ENCODE peak calls at places on chromosomes 12 and 14, in eight cellular contexts. E, X, Y, M, I, W, U and B are unnamed samples.

GRCh38 chr14:92969470-92970232 is 46.7 kb downstream of the CHGA start:
- DNase-seq in E (no peak), X (no peak), Y (no peak), M (no peak), I (no peak), W (no peak), U (no peak), B (no peak)

GRCh38 chr14:67538501-67538900 is 5.4 kb downstream of the PLEKHH1 start:
- DNase-seq in E (no peak), X (no peak), Y (peak; percentile 70), M (no peak), I (no peak), W (no peak), U (no peak), B (peak; percentile 38)

GRCh38 chr14:80996049-80996901 is 40.9 kb downstream of the TSHR start:
- DNase-seq in E (peak; percentile 38), X (peak; percentile 23), Y (peak; percentile 35), M (peak; percentile 85), I (no peak), W (no peak), U (peak; percentile 79), B (peak; percentile 86)

GRCh38 chr12:24902521-24903304 is 46.2 kb downstream of the BCAT1 start:
- DNase-seq in E (peak; percentile 49), X (no peak), Y (no peak), M (no peak), I (no peak), W (peak; percentile 61), U (peak; percentile 62), B (no peak)

GRCh38 chr14:43356382-43356781 is 1150.7 kb downstream of the FSCB start:
- DNase-seq in E (no peak), X (no peak), Y (no peak), M (no peak), I (no peak), W (no peak), U (no peak), B (no peak)

GRCh38 chr12:95541436-95541835 is 9.8 kb downstream of the USP44 start:
- DNase-seq in E (no peak), X (no peak), Y (no peak), M (no peak), I (no peak), W (no peak), U (no peak), B (no peak)

GRCh38 chr12:56574210-56574609 is 52.6 kb downstream of the RBMS2 start:
- DNase-seq in E (no peak), X (no peak), Y (no peak), M (peak; percentile 39), I (no peak), W (no peak), U (no peak), B (peak; percentile 19)

GRCh38 chr12:92210062-92210461 is 64.4 kb upstream of the BTG1 start:
- DNase-seq in E (no peak), X (no peak), Y (no peak), M (no peak), I (no peak), W (no peak), U (no peak), B (no peak)

GRCh38 chr12:27785882-27786570 is 6.0 kb upstream of the MANSC4 start:
- DNase-seq in E (no peak), X (no peak), Y (no peak), M (peak; percentile 85), I (no peak), W (no peak), U (peak; percentile 65), B (peak; percentile 50)

GRCh38 chr12:90043264-90043663 is 334.6 kb upstream of the ATP2B1 start:
- DNase-seq in E (no peak), X (no peak), Y (no peak), M (peak; percentile 65), I (no peak), W (no peak), U (peak; percentile 64), B (peak; percentile 22)

GRCh38 chr12:124380793-124381453 is 86.0 kb downstream of the RFLNA start:
- DNase-seq in E (no peak), X (no peak), Y (no peak), M (no peak), I (no peak), W (no peak), U (no peak), B (no peak)

GRCh38 chr12:76032043-76032981 is 736 bp upstream of the PHLDA1 start:
- DNase-seq in E (peak; percentile 67), X (peak; percentile 69), Y (peak; percentile 46), M (peak; percentile 68), I (peak; percentile 83), W (peak; percentile 25), U (peak; percentile 78), B (peak; percentile 64)

GRCh38 chr14:22882529-22883190 is 362 bp upstream of the REM2 start:
- DNase-seq in E (peak; percentile 40), X (peak; percentile 59), Y (peak; percentile 95), M (no peak), I (no peak), W (peak; percentile 82), U (peak; percentile 70), B (peak; percentile 39)

GRCh38 chr14:94217116-94217515 is 43.0 kb downstream of the PPP4R4 start:
- DNase-seq in E (no peak), X (no peak), Y (no peak), M (no peak), I (no peak), W (no peak), U (no peak), B (no peak)

GRCh38 chr14:66910306-66910705 is 278.9 kb upstream of the GARIN2 start:
- DNase-seq in E (no peak), X (no peak), Y (no peak), M (peak; percentile 24), I (no peak), W (no peak), U (peak; percentile 24), B (no peak)

GRCh38 chr12:100533326-100533725 is 40.2 kb upstream of the GAS2L3 start:
- DNase-seq in E (no peak), X (no peak), Y (no peak), M (no peak), I (no peak), W (no peak), U (no peak), B (no peak)

GRCh38 chr12:124024263-124024678 is 51.3 kb downstream of the ZNF664 start:
- DNase-seq in E (no peak), X (no peak), Y (no peak), M (no peak), I (no peak), W (no peak), U (peak; percentile 82), B (no peak)

GRCh38 chr12:106767954-106768501 is 6.5 kb upstream of the RIC8B start:
- DNase-seq in E (no peak), X (peak; percentile 66), Y (no peak), M (no peak), I (no peak), W (no peak), U (peak; percentile 44), B (no peak)

GRCh38 chr12:108112815-108113556 is 16.1 kb upstream of the WSCD2 start:
- DNase-seq in E (no peak), X (no peak), Y (no peak), M (no peak), I (no peak), W (no peak), U (no peak), B (no peak)

GRCh38 chr14:60647081-60647836 is 2.0 kb downstream of the SIX1 start:
- DNase-seq in E (no peak), X (no peak), Y (no peak), M (peak; percentile 66), I (no peak), W (peak; percentile 41), U (peak; percentile 70), B (no peak)

GRCh38 chr14:95319312-95320075 is at the start of gene CLMN:
- DNase-seq in E (peak; percentile 77), X (peak; percentile 67), Y (peak; percentile 51), M (no peak), I (no peak), W (peak; percentile 50), U (peak; percentile 62), B (peak; percentile 34)

GRCh38 chr12:2692156-2692555 is 102.6 kb upstream of the FKBP4 start:
- DNase-seq in E (no peak), X (no peak), Y (no peak), M (no peak), I (no peak), W (no peak), U (no peak), B (no peak)

GRCh38 chr12:113766880-113767878 is 198.9 kb downstream of the RBM19 start:
- DNase-seq in E (no peak), X (no peak), Y (no peak), M (peak; percentile 77), I (no peak), W (no peak), U (peak; percentile 83), B (peak; percentile 56)

GRCh38 chr12:82593901-82594396 is 92.8 kb upstream of the TMTC2 start:
- DNase-seq in E (peak; percentile 35), X (no peak), Y (no peak), M (no peak), I (no peak), W (peak; percentile 21), U (no peak), B (no peak)

GRCh38 chr12:49012739-49013138 is 5.8 kb downstream of the PRKAG1 start:
- DNase-seq in E (no peak), X (no peak), Y (no peak), M (no peak), I (no peak), W (no peak), U (no peak), B (no peak)

GRCh38 chr12:123064356-123064755 is 83.9 kb downstream of the ARL6IP4 start:
- DNase-seq in E (no peak), X (no peak), Y (peak; percentile 90), M (no peak), I (no peak), W (no peak), U (no peak), B (no peak)

GRCh38 chr14:94112513-94113060 is 2.1 kb downstream of the IFI27 start:
- DNase-seq in E (no peak), X (no peak), Y (no peak), M (no peak), I (no peak), W (no peak), U (peak; percentile 38), B (no peak)

GRCh38 chr12:80713419-80713818 is 3.3 kb upstream of the MYF5 start:
- DNase-seq in E (no peak), X (no peak), Y (no peak), M (no peak), I (no peak), W (no peak), U (no peak), B (no peak)

GRCh38 chr12:52942056-52942913 is 6.6 kb upstream of the KRT18 start:
- DNase-seq in E (no peak), X (no peak), Y (no peak), M (no peak), I (no peak), W (no peak), U (no peak), B (no peak)

GRCh38 chr12:41212625-41213024 is 24.5 kb downstream of the PDZRN4 start:
- DNase-seq in E (no peak), X (no peak), Y (no peak), M (no peak), I (no peak), W (no peak), U (no peak), B (no peak)

GRCh38 chr12:9751204-9752144 is 9.2 kb downstream of the CD69 start:
- DNase-seq in E (no peak), X (no peak), Y (no peak), M (peak; percentile 59), I (no peak), W (no peak), U (peak; percentile 22), B (peak; percentile 23)

GRCh38 chr12:11856971-11857370 is 207.5 kb downstream of the ETV6 start:
- DNase-seq in E (no peak), X (no peak), Y (no peak), M (no peak), I (no peak), W (no peak), U (no peak), B (peak; percentile 42)

GRCh38 chr12:118103231-118103600 is 595 bp downstream of the VSIG10 start:
- DNase-seq in E (no peak), X (no peak), Y (no peak), M (peak; percentile 2), I (peak; percentile 79), W (peak; percentile 51), U (peak; percentile 57), B (peak; percentile 24)

GRCh38 chr12:10364839-10365681 is 24.8 kb downstream of the KLRK1 start:
- DNase-seq in E (peak; percentile 42), X (peak; percentile 65), Y (peak; percentile 60), M (peak; percentile 77), I (no peak), W (no peak), U (peak; percentile 89), B (peak; percentile 83)